ENCODE peak calls at places on chromosomes 12 and 14, in four cellular contexts. H is kidney, E is cardiac fibroblast, R is cardiac muscle cell. X is an unnamed sample.

GRCh38 chr14:24426912-24427536 is 2.4 kb downstream of the CBLN3 start:
- DNase-seq in H (no peak), E (no peak), R (no peak), X (no peak)

GRCh38 chr14:23828001-23828400 is 125.6 kb upstream of the DHRS4 start:
- DNase-seq in H (no peak), E (no peak), R (no peak), X (no peak)

GRCh38 chr12:128286970-128287369 is 20.0 kb downstream of the TMEM132C start:
- DNase-seq in H (no peak), E (no peak), R (no peak), X (no peak)

GRCh38 chr14:29895591-29896043 is 32.0 kb downstream of the PRKD1 start:
- DNase-seq in H (no peak), E (no peak), R (peak), X (no peak)

GRCh38 chr12:78562358-78563205 is 302.0 kb upstream of the SYT1 start:
- DNase-seq in H (no peak), E (peak), R (no peak), X (peak)

GRCh38 chr12:91893476-91893875 is 252.2 kb downstream of the BTG1 start:
- DNase-seq in H (no peak), E (no peak), R (no peak), X (no peak)

GRCh38 chr14:77186911-77187648 is 5.5 kb downstream of the TMEM63C start:
- DNase-seq in H (no peak), E (peak), R (peak), X (no peak)

GRCh38 chr12:49777341-49777740 is 36.0 kb downstream of the TMBIM6 start:
- DNase-seq in H (no peak), E (no peak), R (no peak), X (no peak)

GRCh38 chr14:30053103-30053502 is 125.5 kb upstream of the PRKD1 start:
- DNase-seq in H (no peak), E (no peak), R (no peak), X (no peak)

GRCh38 chr14:45089813-45090212 is 5.9 kb downstream of the PRPF39 start:
- DNase-seq in H (no peak), E (peak), R (no peak), X (no peak)

GRCh38 chr14:89304972-89305703 is 111.9 kb downstream of the FOXN3 start:
- DNase-seq in H (no peak), E (peak), R (no peak), X (no peak)

GRCh38 chr14:45728448-45729225 is 475.6 kb upstream of the MIS18BP1 start:
- DNase-seq in H (no peak), E (no peak), R (no peak), X (no peak)

GRCh38 chr12:61072717-61073116 is 1187.5 kb upstream of the USP15 start:
- DNase-seq in H (no peak), E (peak), R (no peak), X (no peak)

GRCh38 chr12:89166525-89166934 is 185.8 kb downstream of the DUSP6 start:
- DNase-seq in H (no peak), E (peak), R (no peak), X (no peak)

GRCh38 chr12:20493924-20494323 is 125.6 kb downstream of the PDE3A start:
- DNase-seq in H (no peak), E (peak), R (no peak), X (no peak)

DNA sequence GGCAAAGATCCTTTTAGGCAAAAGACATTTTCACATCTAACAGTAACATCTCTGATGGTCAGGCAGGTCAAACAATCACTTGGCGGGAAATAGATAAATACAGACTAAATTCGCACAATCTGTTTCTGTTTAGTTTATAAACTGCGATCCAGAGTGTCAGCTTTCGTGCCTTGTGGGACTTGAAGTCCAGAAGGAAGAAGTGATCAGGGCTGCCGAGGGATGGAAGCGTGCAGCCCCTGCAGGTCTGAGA is 245 bp upstream of the BRMS1L start:
- DNase-seq in H (no peak), E (no peak), R (no peak), X (peak)
- H3K4me3 ChIP-seq in H (peak), E (peak), R (peak), X (peak)

GRCh38 chr12:66620703-66621102 is 58.2 kb downstream of the GRIP1 start:
- DNase-seq in H (no peak), E (no peak), R (no peak), X (no peak)
- H3K4me3 ChIP-seq in H (no peak), E (no peak), R (no peak), X (no peak)

GRCh38 chr12:52950553-52950952 is 1.6 kb downstream of the KRT18 start:
- DNase-seq in H (no peak), E (no peak), R (no peak), X (no peak)
- H3K4me3 ChIP-seq in H (peak), E (peak), R (peak), X (peak)

DNA sequence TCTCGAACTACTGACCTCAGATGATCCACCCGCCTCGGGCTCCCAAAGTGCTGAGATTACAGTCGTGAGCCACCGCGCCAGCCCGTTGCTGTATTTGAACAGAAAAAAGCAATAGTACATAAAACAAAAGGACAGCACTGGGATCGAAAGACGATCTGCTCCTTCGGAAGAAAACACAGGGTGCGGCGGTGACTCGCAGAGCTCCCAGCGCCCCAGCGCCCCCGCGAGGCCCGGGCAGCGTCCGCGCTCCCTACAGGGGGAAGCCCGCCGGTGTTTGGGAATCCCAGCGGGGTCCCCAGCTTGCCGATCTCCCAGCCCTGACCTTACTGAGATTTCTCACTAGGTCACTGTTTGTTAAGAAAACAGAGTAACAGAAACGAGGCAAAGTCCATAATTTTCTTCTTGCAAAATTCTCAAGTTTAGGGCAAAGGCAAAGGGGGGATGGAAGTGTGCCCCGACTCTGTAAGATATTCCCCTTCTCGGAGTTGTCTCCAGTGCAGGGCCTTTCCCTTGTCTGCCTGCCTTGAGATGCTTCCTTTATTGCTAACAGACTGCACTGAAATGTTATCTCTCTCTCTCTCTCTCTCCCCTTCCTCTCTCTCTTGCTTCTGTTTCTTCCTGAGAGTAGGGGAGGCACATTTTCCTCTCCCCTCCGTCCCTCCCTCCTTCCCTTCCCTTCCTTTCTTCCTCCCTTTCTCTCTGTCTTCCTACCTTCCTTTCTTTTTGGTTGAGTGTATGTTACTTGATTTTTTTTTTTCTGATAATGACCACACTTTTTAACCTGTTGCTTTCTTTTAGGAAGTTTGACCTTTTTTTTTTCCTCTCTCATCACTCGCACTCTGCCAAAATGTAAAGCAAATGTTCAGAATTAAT is 92.0 kb downstream of the TMEM30B start:
- DNase-seq in H (peak), E (peak), R (peak), X (no peak)
- H3K4me3 ChIP-seq in H (no peak), E (peak), R (no peak), X (no peak)

GRCh38 chr14:100065161-100065871 is at the start of gene EVL:
- DNase-seq in H (peak), E (no peak), R (peak), X (no peak)
- H3K4me3 ChIP-seq in H (no peak), E (no peak), R (no peak), X (no peak)

X was measured in HFF-Myc.